ENCODE peak calls at places on chromosomes 3 and 15, in eight cellular contexts. One of them, this sample, is unnamed.

GRCh38 chr3:188067932-188068331 is 86.0 kb upstream of the LPP start:
- DNase-seq in PC-9: peak
- DNase-seq in esophagus muscularis mucosa: no peak
- DNase-seq in brain microvascular endothelial cell: peak
- DNase-seq in WTC11: no peak
- DNase-seq in epithelial cell of esophagus: peak
- DNase-seq in HFFc6: peak
- DNase-seq in DND-41: no peak
- DNase-seq in this sample: no peak

GRCh38 chr3:192841428-192841827 is 76.2 kb downstream of the MB21D2 start:
- DNase-seq in brain microvascular endothelial cell: no peak
- DNase-seq in WTC11: no peak
- DNase-seq in epithelial cell of esophagus: no peak
- DNase-seq in DND-41: no peak
- DNase-seq in esophagus muscularis mucosa: no peak
- DNase-seq in PC-9: no peak
- DNase-seq in HFFc6: no peak
- DNase-seq in this sample: no peak

GRCh38 chr3:8741581-8742355 is 8.2 kb downstream of the CAV3 start:
- DNase-seq in esophagus muscularis mucosa: no peak
- DNase-seq in HFFc6: peak
- DNase-seq in DND-41: no peak
- DNase-seq in brain microvascular endothelial cell: peak
- DNase-seq in PC-9: peak
- DNase-seq in WTC11: peak
- DNase-seq in epithelial cell of esophagus: peak
- DNase-seq in this sample: no peak

GRCh38 chr3:36408146-36408545 is 27.8 kb downstream of the STAC start:
- DNase-seq in HFFc6: no peak
- DNase-seq in esophagus muscularis mucosa: no peak
- DNase-seq in DND-41: no peak
- DNase-seq in PC-9: no peak
- DNase-seq in epithelial cell of esophagus: no peak
- DNase-seq in WTC11: no peak
- DNase-seq in brain microvascular endothelial cell: no peak
- DNase-seq in this sample: no peak

GRCh38 chr15:99090011-99090699 is 14.7 kb upstream of the SYNM start:
- DNase-seq in brain microvascular endothelial cell: no peak
- DNase-seq in PC-9: no peak
- DNase-seq in DND-41: peak
- DNase-seq in WTC11: no peak
- DNase-seq in esophagus muscularis mucosa: no peak
- DNase-seq in epithelial cell of esophagus: no peak
- DNase-seq in HFFc6: no peak
- DNase-seq in this sample: no peak

GRCh38 chr3:50226888-50227389 is 9.1 kb upstream of the GNAI2 start:
- DNase-seq in epithelial cell of esophagus: peak
- DNase-seq in esophagus muscularis mucosa: no peak
- DNase-seq in PC-9: peak
- DNase-seq in DND-41: no peak
- DNase-seq in WTC11: peak
- DNase-seq in HFFc6: peak
- DNase-seq in brain microvascular endothelial cell: no peak
- DNase-seq in this sample: no peak

GRCh38 chr3:197135212-197135611 is 105.6 kb upstream of the MELTF start:
- DNase-seq in WTC11: no peak
- DNase-seq in brain microvascular endothelial cell: no peak
- DNase-seq in DND-41: no peak
- DNase-seq in epithelial cell of esophagus: peak
- DNase-seq in PC-9: peak
- DNase-seq in HFFc6: no peak
- DNase-seq in esophagus muscularis mucosa: no peak
- DNase-seq in this sample: no peak

GRCh38 chr15:45180201-45180600 is 7.6 kb downstream of the SHF start:
- DNase-seq in PC-9: no peak
- DNase-seq in HFFc6: no peak
- DNase-seq in brain microvascular endothelial cell: no peak
- DNase-seq in epithelial cell of esophagus: no peak
- DNase-seq in esophagus muscularis mucosa: no peak
- DNase-seq in DND-41: no peak
- DNase-seq in WTC11: no peak
- DNase-seq in this sample: no peak

GRCh38 chr3:124395165-124395564 is 335.1 kb upstream of the UMPS start:
- DNase-seq in esophagus muscularis mucosa: no peak
- DNase-seq in WTC11: no peak
- DNase-seq in brain microvascular endothelial cell: peak
- DNase-seq in HFFc6: no peak
- DNase-seq in DND-41: no peak
- DNase-seq in PC-9: no peak
- DNase-seq in epithelial cell of esophagus: no peak
- DNase-seq in this sample: no peak

GRCh38 chr3:27840807-27841594 is 118.9 kb upstream of the EOMES start:
- DNase-seq in PC-9: no peak
- DNase-seq in esophagus muscularis mucosa: no peak
- DNase-seq in WTC11: no peak
- DNase-seq in HFFc6: no peak
- DNase-seq in DND-41: no peak
- DNase-seq in epithelial cell of esophagus: no peak
- DNase-seq in brain microvascular endothelial cell: no peak
- DNase-seq in this sample: no peak

GRCh38 chr15:94970096-94970495 is 738.7 kb downstream of the MCTP2 start:
- DNase-seq in HFFc6: no peak
- DNase-seq in DND-41: no peak
- DNase-seq in PC-9: no peak
- DNase-seq in esophagus muscularis mucosa: no peak
- DNase-seq in WTC11: no peak
- DNase-seq in epithelial cell of esophagus: no peak
- DNase-seq in brain microvascular endothelial cell: no peak
- DNase-seq in this sample: no peak

GRCh38 chr3:169133178-169134161 is 530.0 kb downstream of the MECOM start:
- DNase-seq in epithelial cell of esophagus: peak
- DNase-seq in WTC11: no peak
- DNase-seq in DND-41: no peak
- DNase-seq in PC-9: no peak
- DNase-seq in HFFc6: no peak
- DNase-seq in brain microvascular endothelial cell: no peak
- DNase-seq in esophagus muscularis mucosa: no peak
- DNase-seq in this sample: no peak

GRCh38 chr3:160921020-160921635 is 165.1 kb downstream of the PPM1L start:
- DNase-seq in epithelial cell of esophagus: peak
- DNase-seq in esophagus muscularis mucosa: no peak
- DNase-seq in PC-9: no peak
- DNase-seq in WTC11: peak
- DNase-seq in DND-41: no peak
- DNase-seq in brain microvascular endothelial cell: peak
- DNase-seq in HFFc6: peak
- DNase-seq in this sample: peak

GRCh38 chr3:10984371-10984896 is 8.1 kb upstream of the SLC6A1 start:
- DNase-seq in epithelial cell of esophagus: no peak
- DNase-seq in esophagus muscularis mucosa: no peak
- DNase-seq in HFFc6: no peak
- DNase-seq in DND-41: no peak
- DNase-seq in brain microvascular endothelial cell: no peak
- DNase-seq in WTC11: no peak
- DNase-seq in PC-9: no peak
- DNase-seq in this sample: no peak

GRCh38 chr3:179961081-179962078 is 75.4 kb downstream of the PEX5L start:
- DNase-seq in DND-41: peak
- DNase-seq in HFFc6: no peak
- DNase-seq in epithelial cell of esophagus: no peak
- DNase-seq in brain microvascular endothelial cell: no peak
- DNase-seq in esophagus muscularis mucosa: no peak
- DNase-seq in PC-9: no peak
- DNase-seq in WTC11: no peak
- DNase-seq in this sample: no peak

GRCh38 chr15:77468896-77469295 is 48.2 kb downstream of the HMG20A start:
- DNase-seq in esophagus muscularis mucosa: no peak
- DNase-seq in DND-41: no peak
- DNase-seq in brain microvascular endothelial cell: no peak
- DNase-seq in epithelial cell of esophagus: no peak
- DNase-seq in PC-9: no peak
- DNase-seq in WTC11: no peak
- DNase-seq in HFFc6: no peak
- DNase-seq in this sample: no peak

DNA sequence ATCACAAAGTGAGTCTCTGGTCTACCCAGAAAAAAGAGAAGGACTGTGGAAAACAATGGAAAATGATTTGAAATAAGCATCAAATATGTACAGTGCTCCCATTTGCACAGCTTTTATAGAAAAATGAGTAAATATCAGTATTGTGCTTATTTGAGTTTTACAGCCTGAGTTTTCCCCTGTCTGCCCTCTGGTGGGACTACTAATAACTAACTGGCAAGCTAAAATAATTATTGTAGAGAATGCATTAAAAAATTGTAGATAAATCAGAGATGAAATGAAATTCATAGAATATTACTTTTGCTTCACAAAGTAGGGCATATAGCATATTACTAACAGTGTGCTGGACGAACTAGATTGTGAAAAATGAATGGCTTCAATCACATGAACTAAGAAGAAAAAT is 287.1 kb downstream of the NAALADL2 start:
- DNase-seq in brain microvascular endothelial cell: peak
- DNase-seq in WTC11: no peak
- DNase-seq in PC-9: no peak
- DNase-seq in DND-41: no peak
- DNase-seq in epithelial cell of esophagus: peak
- DNase-seq in HFFc6: peak
- DNase-seq in esophagus muscularis mucosa: no peak
- DNase-seq in this sample: no peak
- TF ChIP-seq CTCF in brain microvascular endothelial cell: peak
- TF ChIP-seq CTCF in WTC11: no peak
- TF ChIP-seq CTCF in PC-9: peak
- TF ChIP-seq CTCF in DND-41: no peak
- TF ChIP-seq CTCF in epithelial cell of esophagus: peak
- TF ChIP-seq CTCF in HFFc6: peak
- TF ChIP-seq CTCF in esophagus muscularis mucosa: no peak
- TF ChIP-seq CTCF in this sample: peak

DNA sequence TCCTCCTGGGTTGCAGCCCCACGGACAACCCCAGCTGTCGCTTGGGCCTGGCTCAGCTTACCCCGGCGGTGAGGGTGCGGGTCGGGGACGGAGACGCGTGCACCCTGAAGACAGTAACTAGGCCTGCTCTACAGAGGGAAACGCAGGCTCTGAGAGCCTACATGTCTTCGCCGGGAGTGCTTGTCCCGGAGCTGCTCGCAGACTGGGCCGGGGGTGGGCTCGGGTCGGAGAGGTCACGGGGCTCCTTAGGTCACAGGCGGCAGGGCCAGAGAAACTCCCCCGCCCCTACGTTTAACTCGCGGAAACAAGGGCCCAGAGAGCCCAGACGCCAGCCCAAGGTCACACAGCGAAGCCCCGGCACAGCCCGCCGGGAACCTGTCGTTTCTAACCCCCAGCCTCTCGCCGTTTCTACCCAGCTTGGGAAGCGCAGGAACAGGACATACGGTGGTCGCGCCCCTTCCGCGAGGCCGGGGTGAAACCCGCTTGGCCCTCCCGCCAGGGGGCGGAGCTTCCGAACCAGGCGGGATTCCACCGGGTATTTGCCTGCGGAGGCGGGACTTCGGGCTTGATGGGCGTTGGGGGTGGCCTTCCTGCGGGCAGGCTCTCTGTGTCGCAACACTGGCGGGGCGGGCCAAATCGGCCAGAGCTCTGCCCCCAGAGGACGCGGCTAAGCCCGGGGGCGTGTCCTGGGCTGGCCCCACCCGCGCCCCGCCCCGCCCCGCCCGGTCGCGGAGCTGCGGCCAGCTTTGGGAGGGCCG is at the start of gene HDAC11:
- DNase-seq in DND-41: peak
- DNase-seq in esophagus muscularis mucosa: peak
- DNase-seq in HFFc6: peak
- DNase-seq in PC-9: peak
- DNase-seq in epithelial cell of esophagus: peak
- DNase-seq in brain microvascular endothelial cell: peak
- DNase-seq in WTC11: peak
- DNase-seq in this sample: peak
- TF ChIP-seq CTCF in DND-41: no peak
- TF ChIP-seq CTCF in esophagus muscularis mucosa: peak
- TF ChIP-seq CTCF in HFFc6: peak
- TF ChIP-seq CTCF in PC-9: peak
- TF ChIP-seq CTCF in epithelial cell of esophagus: peak
- TF ChIP-seq CTCF in brain microvascular endothelial cell: peak
- TF ChIP-seq CTCF in WTC11: no peak
- TF ChIP-seq CTCF in this sample: no peak

GRCh38 chr3:151117044-151117443 is 31.6 kb downstream of the MED12L start:
- DNase-seq in PC-9: no peak
- DNase-seq in epithelial cell of esophagus: no peak
- DNase-seq in brain microvascular endothelial cell: no peak
- DNase-seq in HFFc6: no peak
- DNase-seq in WTC11: no peak
- DNase-seq in DND-41: no peak
- DNase-seq in esophagus muscularis mucosa: no peak
- DNase-seq in this sample: no peak
- TF ChIP-seq CTCF in PC-9: no peak
- TF ChIP-seq CTCF in epithelial cell of esophagus: peak
- TF ChIP-seq CTCF in brain microvascular endothelial cell: no peak
- TF ChIP-seq CTCF in HFFc6: peak
- TF ChIP-seq CTCF in WTC11: no peak
- TF ChIP-seq CTCF in DND-41: no peak
- TF ChIP-seq CTCF in esophagus muscularis mucosa: no peak
- TF ChIP-seq CTCF in this sample: peak

GRCh38 chr3:32495609-32496008 is 7.0 kb downstream of the CMTM6 start:
- DNase-seq in esophagus muscularis mucosa: no peak
- DNase-seq in DND-41: no peak
- DNase-seq in epithelial cell of esophagus: peak
- DNase-seq in PC-9: no peak
- DNase-seq in WTC11: no peak
- DNase-seq in HFFc6: no peak
- DNase-seq in brain microvascular endothelial cell: no peak
- DNase-seq in this sample: peak
- TF ChIP-seq CTCF in esophagus muscularis mucosa: no peak
- TF ChIP-seq CTCF in DND-41: no peak
- TF ChIP-seq CTCF in epithelial cell of esophagus: no peak
- TF ChIP-seq CTCF in PC-9: no peak
- TF ChIP-seq CTCF in WTC11: no peak
- TF ChIP-seq CTCF in HFFc6: no peak
- TF ChIP-seq CTCF in brain microvascular endothelial cell: no peak
- TF ChIP-seq CTCF in this sample: no peak